ENCODE peak calls at places on chromosomes 11 and 22, in six cellular contexts. K is NCI-H69, N is fibroblast of gingiva, F is H9, E is SK-N-SH, R is adipocyte. S is an unnamed sample.

GRCh38 chr11:31118566-31118965 is 251.0 kb downstream of the DCDC1 start:
- DNase-seq in K (no peak), E (no peak), F (no peak), R (no peak), N (no peak), S (no peak)

GRCh38 chr22:32310777-32311176 is 46.9 kb upstream of the RFPL3 start:
- DNase-seq in N (no peak), F (no peak), R (no peak), E (no peak), K (peak; percentile 9), S (no peak)

GRCh38 chr11:1303196-1303821 is 6.1 kb downstream of the TOLLIP start:
- DNase-seq in F (peak; percentile 68), R (peak; percentile 13), K (no peak), N (peak; percentile 36), E (peak; percentile 59), S (peak; percentile 37)

GRCh38 chr11:33984682-33985389 is 66.7 kb upstream of the CAPRIN1 start:
- DNase-seq in K (peak; percentile 32), E (no peak), F (no peak), R (peak; percentile 20), N (no peak), S (no peak)

GRCh38 chr11:75802913-75803820 is 11.8 kb upstream of the UVRAG start:
- DNase-seq in N (peak; percentile 41), R (peak; percentile 87), K (peak; percentile 70), E (peak; percentile 79), F (peak; percentile 72), S (peak; percentile 67)

GRCh38 chr11:94553938-94554337 is 10.2 kb downstream of the FUT4 start:
- DNase-seq in F (no peak), E (no peak), N (no peak), R (no peak), K (peak; percentile 79), S (no peak)

GRCh38 chr11:2998073-2998850 is 6.1 kb upstream of the NAP1L4 start:
- DNase-seq in K (peak; percentile 98), N (no peak), R (no peak), F (no peak), E (no peak), S (no peak)

GRCh38 chr11:107898270-107898669 is 30.0 kb upstream of the RAB39A start:
- DNase-seq in K (peak; percentile 52), E (peak; percentile 43), N (peak; percentile 54), F (no peak), R (peak; percentile 52), S (no peak)

S was measured in caudate nucleus.